ENCODE peak calls at places on chromosomes 12 and 14, in seven cellular contexts. One of them, this sample, is unnamed.

GRCh38 chr12:24462946-24463345 is 486.0 kb downstream of the BCAT1 start:
- DNase-seq in posterior vena cava: no peak
- DNase-seq in stimulated activated CD4-positive, alpha-beta T cell treated with anti-CD3 and anti-CD28 coated beads, Interleukin-4, amount 100 ng/mL, for 1 hour: no peak
- DNase-seq in AG10803: no peak
- DNase-seq in A172: no peak
- DNase-seq in fibroblast of mammary gland: no peak
- DNase-seq in nephron progenitor cell: no peak
- DNase-seq in this sample: no peak

GRCh38 chr14:36515105-36515593 is 4.9 kb downstream of the NKX2-1 start:
- DNase-seq in AG10803: no peak
- DNase-seq in nephron progenitor cell: no peak
- DNase-seq in posterior vena cava: no peak
- DNase-seq in A172: no peak
- DNase-seq in stimulated activated CD4-positive, alpha-beta T cell treated with anti-CD3 and anti-CD28 coated beads, Interleukin-4, amount 100 ng/mL, for 1 hour: no peak
- DNase-seq in fibroblast of mammary gland: no peak
- DNase-seq in this sample: no peak

GRCh38 chr14:101407328-101407727 is 154.0 kb upstream of the DIO3 start:
- DNase-seq in A172: no peak
- DNase-seq in nephron progenitor cell: no peak
- DNase-seq in AG10803: no peak
- DNase-seq in stimulated activated CD4-positive, alpha-beta T cell treated with anti-CD3 and anti-CD28 coated beads, Interleukin-4, amount 100 ng/mL, for 1 hour: no peak
- DNase-seq in posterior vena cava: no peak
- DNase-seq in fibroblast of mammary gland: no peak
- DNase-seq in this sample: no peak

GRCh38 chr12:47270782-47271664 is 191.3 kb upstream of the AMIGO2 start:
- DNase-seq in fibroblast of mammary gland: peak
- DNase-seq in posterior vena cava: no peak
- DNase-seq in nephron progenitor cell: no peak
- DNase-seq in AG10803: peak
- DNase-seq in stimulated activated CD4-positive, alpha-beta T cell treated with anti-CD3 and anti-CD28 coated beads, Interleukin-4, amount 100 ng/mL, for 1 hour: no peak
- DNase-seq in A172: peak
- DNase-seq in this sample: peak

GRCh38 chr12:117872521-117873169 is 96.1 kb downstream of the KSR2 start:
- DNase-seq in stimulated activated CD4-positive, alpha-beta T cell treated with anti-CD3 and anti-CD28 coated beads, Interleukin-4, amount 100 ng/mL, for 1 hour: no peak
- DNase-seq in nephron progenitor cell: no peak
- DNase-seq in posterior vena cava: no peak
- DNase-seq in fibroblast of mammary gland: no peak
- DNase-seq in AG10803: peak
- DNase-seq in A172: no peak
- DNase-seq in this sample: no peak

GRCh38 chr14:52494444-52494843 is 57.9 kb downstream of the TXNDC16 start:
- DNase-seq in A172: no peak
- DNase-seq in stimulated activated CD4-positive, alpha-beta T cell treated with anti-CD3 and anti-CD28 coated beads, Interleukin-4, amount 100 ng/mL, for 1 hour: no peak
- DNase-seq in posterior vena cava: no peak
- DNase-seq in nephron progenitor cell: no peak
- DNase-seq in AG10803: no peak
- DNase-seq in fibroblast of mammary gland: peak
- DNase-seq in this sample: no peak

GRCh38 chr14:24251880-24252288 is 9.5 kb upstream of the TINF2 start:
- DNase-seq in fibroblast of mammary gland: peak
- DNase-seq in stimulated activated CD4-positive, alpha-beta T cell treated with anti-CD3 and anti-CD28 coated beads, Interleukin-4, amount 100 ng/mL, for 1 hour: no peak
- DNase-seq in AG10803: peak
- DNase-seq in A172: peak
- DNase-seq in nephron progenitor cell: no peak
- DNase-seq in posterior vena cava: no peak
- DNase-seq in this sample: peak

GRCh38 chr12:110929818-110930217 is 9.4 kb upstream of the MYL2 start:
- DNase-seq in posterior vena cava: no peak
- DNase-seq in nephron progenitor cell: no peak
- DNase-seq in stimulated activated CD4-positive, alpha-beta T cell treated with anti-CD3 and anti-CD28 coated beads, Interleukin-4, amount 100 ng/mL, for 1 hour: no peak
- DNase-seq in fibroblast of mammary gland: no peak
- DNase-seq in AG10803: no peak
- DNase-seq in A172: no peak
- DNase-seq in this sample: no peak

GRCh38 chr12:67592228-67593011 is 56.1 kb upstream of the DYRK2 start:
- DNase-seq in A172: peak
- DNase-seq in fibroblast of mammary gland: peak
- DNase-seq in posterior vena cava: no peak
- DNase-seq in stimulated activated CD4-positive, alpha-beta T cell treated with anti-CD3 and anti-CD28 coated beads, Interleukin-4, amount 100 ng/mL, for 1 hour: no peak
- DNase-seq in nephron progenitor cell: no peak
- DNase-seq in AG10803: peak
- DNase-seq in this sample: peak

GRCh38 chr12:62210422-62210821 is 49.8 kb upstream of the USP15 start:
- DNase-seq in stimulated activated CD4-positive, alpha-beta T cell treated with anti-CD3 and anti-CD28 coated beads, Interleukin-4, amount 100 ng/mL, for 1 hour: peak
- DNase-seq in fibroblast of mammary gland: peak
- DNase-seq in A172: peak
- DNase-seq in posterior vena cava: no peak
- DNase-seq in nephron progenitor cell: peak
- DNase-seq in AG10803: peak
- DNase-seq in this sample: peak

GRCh38 chr14:77161011-77161410 is 19.4 kb upstream of the ZDHHC22 start:
- DNase-seq in stimulated activated CD4-positive, alpha-beta T cell treated with anti-CD3 and anti-CD28 coated beads, Interleukin-4, amount 100 ng/mL, for 1 hour: no peak
- DNase-seq in posterior vena cava: no peak
- DNase-seq in AG10803: no peak
- DNase-seq in fibroblast of mammary gland: no peak
- DNase-seq in A172: no peak
- DNase-seq in nephron progenitor cell: no peak
- DNase-seq in this sample: no peak

GRCh38 chr12:128551266-128552025 is 272.3 kb downstream of the SLC15A4 start:
- DNase-seq in nephron progenitor cell: no peak
- DNase-seq in A172: no peak
- DNase-seq in stimulated activated CD4-positive, alpha-beta T cell treated with anti-CD3 and anti-CD28 coated beads, Interleukin-4, amount 100 ng/mL, for 1 hour: no peak
- DNase-seq in posterior vena cava: no peak
- DNase-seq in fibroblast of mammary gland: no peak
- DNase-seq in AG10803: no peak
- DNase-seq in this sample: no peak

GRCh38 chr12:6278439-6279255 is 31.8 kb upstream of the PLEKHG6 start:
- DNase-seq in A172: peak
- DNase-seq in nephron progenitor cell: peak
- DNase-seq in fibroblast of mammary gland: peak
- DNase-seq in AG10803: peak
- DNase-seq in posterior vena cava: peak
- DNase-seq in stimulated activated CD4-positive, alpha-beta T cell treated with anti-CD3 and anti-CD28 coated beads, Interleukin-4, amount 100 ng/mL, for 1 hour: peak
- DNase-seq in this sample: peak

GRCh38 chr12:121110211-121110940 is 22.3 kb upstream of the P2RX7 start:
- DNase-seq in stimulated activated CD4-positive, alpha-beta T cell treated with anti-CD3 and anti-CD28 coated beads, Interleukin-4, amount 100 ng/mL, for 1 hour: peak
- DNase-seq in posterior vena cava: no peak
- DNase-seq in nephron progenitor cell: peak
- DNase-seq in fibroblast of mammary gland: peak
- DNase-seq in AG10803: peak
- DNase-seq in A172: peak
- DNase-seq in this sample: no peak

GRCh38 chr14:50734950-50735697 is 67.0 kb upstream of the SAV1 start:
- DNase-seq in fibroblast of mammary gland: peak
- DNase-seq in stimulated activated CD4-positive, alpha-beta T cell treated with anti-CD3 and anti-CD28 coated beads, Interleukin-4, amount 100 ng/mL, for 1 hour: no peak
- DNase-seq in nephron progenitor cell: no peak
- DNase-seq in AG10803: no peak
- DNase-seq in A172: no peak
- DNase-seq in posterior vena cava: no peak
- DNase-seq in this sample: peak

GRCh38 chr12:1908758-1909157 is 9.7 kb downstream of the CACNA2D4 start:
- DNase-seq in stimulated activated CD4-positive, alpha-beta T cell treated with anti-CD3 and anti-CD28 coated beads, Interleukin-4, amount 100 ng/mL, for 1 hour: no peak
- DNase-seq in fibroblast of mammary gland: no peak
- DNase-seq in posterior vena cava: no peak
- DNase-seq in A172: no peak
- DNase-seq in AG10803: no peak
- DNase-seq in nephron progenitor cell: no peak
- DNase-seq in this sample: no peak

GRCh38 chr12:48351022-48351708 is 446 bp upstream of the ZNF641 start:
- DNase-seq in AG10803: peak
- DNase-seq in posterior vena cava: peak
- DNase-seq in nephron progenitor cell: no peak
- DNase-seq in A172: peak
- DNase-seq in fibroblast of mammary gland: peak
- DNase-seq in stimulated activated CD4-positive, alpha-beta T cell treated with anti-CD3 and anti-CD28 coated beads, Interleukin-4, amount 100 ng/mL, for 1 hour: no peak
- DNase-seq in this sample: peak

GRCh38 chr12:71854594-71854993 is 15.0 kb downstream of the TBC1D15 start:
- DNase-seq in posterior vena cava: no peak
- DNase-seq in A172: no peak
- DNase-seq in fibroblast of mammary gland: no peak
- DNase-seq in stimulated activated CD4-positive, alpha-beta T cell treated with anti-CD3 and anti-CD28 coated beads, Interleukin-4, amount 100 ng/mL, for 1 hour: no peak
- DNase-seq in nephron progenitor cell: no peak
- DNase-seq in AG10803: no peak
- DNase-seq in this sample: no peak

GRCh38 chr14:33026850-33027420 is 88.3 kb downstream of the NPAS3 start:
- DNase-seq in A172: no peak
- DNase-seq in stimulated activated CD4-positive, alpha-beta T cell treated with anti-CD3 and anti-CD28 coated beads, Interleukin-4, amount 100 ng/mL, for 1 hour: no peak
- DNase-seq in posterior vena cava: peak
- DNase-seq in nephron progenitor cell: no peak
- DNase-seq in AG10803: peak
- DNase-seq in fibroblast of mammary gland: peak
- DNase-seq in this sample: no peak

GRCh38 chr14:67526676-67527459 is 6.2 kb upstream of the PLEKHH1 start:
- DNase-seq in posterior vena cava: no peak
- DNase-seq in nephron progenitor cell: peak
- DNase-seq in fibroblast of mammary gland: peak
- DNase-seq in AG10803: peak
- DNase-seq in A172: peak
- DNase-seq in stimulated activated CD4-positive, alpha-beta T cell treated with anti-CD3 and anti-CD28 coated beads, Interleukin-4, amount 100 ng/mL, for 1 hour: peak
- DNase-seq in this sample: peak

GRCh38 chr12:90152897-90153624 is 444.4 kb upstream of the ATP2B1 start:
- DNase-seq in nephron progenitor cell: peak
- DNase-seq in AG10803: peak
- DNase-seq in posterior vena cava: no peak
- DNase-seq in A172: peak
- DNase-seq in fibroblast of mammary gland: peak
- DNase-seq in stimulated activated CD4-positive, alpha-beta T cell treated with anti-CD3 and anti-CD28 coated beads, Interleukin-4, amount 100 ng/mL, for 1 hour: no peak
- DNase-seq in this sample: no peak

GRCh38 chr14:34981743-34982420 is 910 bp upstream of the SRP54 start:
- DNase-seq in stimulated activated CD4-positive, alpha-beta T cell treated with anti-CD3 and anti-CD28 coated beads, Interleukin-4, amount 100 ng/mL, for 1 hour: peak
- DNase-seq in nephron progenitor cell: peak
- DNase-seq in fibroblast of mammary gland: no peak
- DNase-seq in posterior vena cava: no peak
- DNase-seq in A172: no peak
- DNase-seq in AG10803: no peak
- DNase-seq in this sample: no peak

GRCh38 chr12:120783197-120783596 is 57.6 kb downstream of the ACADS start:
- DNase-seq in nephron progenitor cell: no peak
- DNase-seq in posterior vena cava: no peak
- DNase-seq in AG10803: peak
- DNase-seq in stimulated activated CD4-positive, alpha-beta T cell treated with anti-CD3 and anti-CD28 coated beads, Interleukin-4, amount 100 ng/mL, for 1 hour: no peak
- DNase-seq in fibroblast of mammary gland: peak
- DNase-seq in A172: peak
- DNase-seq in this sample: peak

GRCh38 chr12:85441740-85442139 is 161.7 kb downstream of the ALX1 start:
- DNase-seq in posterior vena cava: no peak
- DNase-seq in AG10803: peak
- DNase-seq in nephron progenitor cell: no peak
- DNase-seq in stimulated activated CD4-positive, alpha-beta T cell treated with anti-CD3 and anti-CD28 coated beads, Interleukin-4, amount 100 ng/mL, for 1 hour: no peak
- DNase-seq in fibroblast of mammary gland: peak
- DNase-seq in A172: no peak
- DNase-seq in this sample: peak

GRCh38 chr14:103123634-103124500 is 606 bp downstream of the TNFAIP2 start:
- DNase-seq in nephron progenitor cell: no peak
- DNase-seq in AG10803: peak
- DNase-seq in stimulated activated CD4-positive, alpha-beta T cell treated with anti-CD3 and anti-CD28 coated beads, Interleukin-4, amount 100 ng/mL, for 1 hour: no peak
- DNase-seq in posterior vena cava: peak
- DNase-seq in A172: no peak
- DNase-seq in fibroblast of mammary gland: peak
- DNase-seq in this sample: no peak